ENCODE peak calls at places on chromosomes 3 and 15, in five cellular contexts. H is heart right ventricle, M is astrocyte, A is RWPE1, I is cardiac muscle cell. T is an unnamed sample.

GRCh38 chr15:79623488-79623887 is 191.4 kb downstream of the MINAR1 start:
- DNase-seq in A (no peak), H (no peak), I (no peak), M (no peak), T (no peak)

GRCh38 chr3:120506828-120507774 is 56.3 kb upstream of the FSTL1 start:
- DNase-seq in M (peak), I (peak), A (peak), H (no peak), T (no peak)

GRCh38 chr3:8554725-8555621 is 53.4 kb downstream of the LMCD1 start:
- DNase-seq in A (no peak), I (peak), H (peak), M (peak), T (no peak)

GRCh38 chr3:188687389-188687788 is 484.4 kb upstream of the TPRG1 start:
- DNase-seq in A (no peak), I (peak), H (no peak), M (peak), T (no peak)

GRCh38 chr3:64818196-64818595 is 130.4 kb upstream of the ADAMTS9 start:
- DNase-seq in H (no peak), M (no peak), I (peak), A (no peak), T (no peak)

GRCh38 chr3:173732237-173732636 is 334.7 kb downstream of the NLGN1 start:
- DNase-seq in I (no peak), A (no peak), H (no peak), M (peak), T (no peak)

GRCh38 chr3:49902511-49903345 is 945 bp downstream of the MST1R start:
- DNase-seq in H (no peak), A (no peak), I (no peak), M (no peak), T (no peak)

GRCh38 chr3:24220859-24221657 is 273.6 kb downstream of the THRB start:
- DNase-seq in H (no peak), A (peak), M (peak), I (peak), T (peak)

GRCh38 chr3:66722675-66723074 is 221.9 kb upstream of the LRIG1 start:
- DNase-seq in I (peak), A (peak), H (peak), M (peak), T (no peak)

GRCh38 chr15:96692826-96693225 is 362.3 kb downstream of the NR2F2 start:
- DNase-seq in M (no peak), H (no peak), I (no peak), A (no peak), T (no peak)

GRCh38 chr3:32153414-32154016 is 47.1 kb downstream of the GPD1L start:
- DNase-seq in I (no peak), A (no peak), M (no peak), H (no peak), T (no peak)
- H3K27ac ChIP-seq in I (no peak), A (no peak), M (no peak), H (no peak), T (no peak)

GRCh38 chr15:41968738-41969137 is 3.6 kb downstream of the EHD4 start:
- DNase-seq in H (no peak), M (no peak), A (no peak), I (no peak), T (no peak)
- H3K27ac ChIP-seq in H (peak), M (no peak), A (no peak), I (no peak), T (peak)

GRCh38 chr15:71111950-71112349 is 3.3 kb upstream of the THSD4 start:
- DNase-seq in H (no peak), A (no peak), I (no peak), M (no peak), T (no peak)

GRCh38 chr15:71112429-71112828 is 2.8 kb upstream of the THSD4 start:
- DNase-seq in A (no peak), H (no peak), M (peak), I (no peak), T (no peak)

GRCh38 chr15:71109130-71109529 is 6.1 kb upstream of the THSD4 start:
- DNase-seq in M (peak), H (no peak), A (no peak), I (peak), T (no peak)

GRCh38 chr15:71109890-71110289 is 5.4 kb upstream of the THSD4 start:
- DNase-seq in M (no peak), H (no peak), A (no peak), I (no peak), T (no peak)

GRCh38 chr15:71110800-71111565 is 4.3 kb upstream of the THSD4 start:
- DNase-seq in M (no peak), H (no peak), A (no peak), I (no peak), T (no peak)
- H3K27ac ChIP-seq in M (no peak), H (no peak), A (no peak), I (no peak), T (no peak)

GRCh38 chr3:3665546-3665945 is 133.7 kb upstream of the LRRN1 start:
- DNase-seq in A (no peak), I (no peak), H (no peak), M (peak), T (no peak)

GRCh38 chr3:3665961-3666640 is 133.1 kb upstream of the LRRN1 start:
- DNase-seq in A (no peak), I (no peak), H (peak), M (no peak), T (peak)

GRCh38 chr3:3662610-3663009 is 136.6 kb upstream of the LRRN1 start:
- DNase-seq in I (no peak), H (no peak), A (no peak), M (no peak), T (peak)

GRCh38 chr3:3666664-3667063 is 132.6 kb upstream of the LRRN1 start:
- DNase-seq in A (no peak), I (no peak), M (peak), H (no peak), T (peak)

GRCh38 chr3:3664916-3665315 is 134.3 kb upstream of the LRRN1 start:
- DNase-seq in I (no peak), A (no peak), M (peak), H (no peak), T (peak)
- H3K27ac ChIP-seq in I (no peak), A (no peak), M (peak), H (no peak), T (peak)

DNA sequence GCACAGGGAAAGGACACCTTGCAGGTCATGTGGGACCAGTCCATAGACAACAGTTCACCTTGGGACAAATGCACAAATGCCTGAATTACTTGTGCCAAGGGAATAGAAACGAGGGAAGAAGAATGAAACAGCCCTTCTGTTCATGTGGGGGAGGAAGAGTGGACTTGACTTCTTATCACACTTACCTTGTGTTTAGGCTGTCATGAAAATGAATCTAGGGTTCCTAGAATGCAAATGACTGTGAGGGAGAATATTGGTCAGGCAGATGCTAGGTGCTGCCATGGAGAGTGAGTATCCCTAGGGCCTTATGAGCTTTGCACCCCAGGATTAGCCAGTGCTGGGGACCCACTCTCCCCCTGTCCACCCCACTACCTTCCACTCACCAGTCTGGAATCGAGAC is 11.0 kb upstream of the PRKAR2A start:
- DNase-seq in M (no peak), A (no peak), H (no peak), I (no peak), T (no peak)
- H3K27ac ChIP-seq in M (no peak), A (no peak), H (no peak), I (no peak), T (no peak)

GRCh38 chr3:195219351-195220045 is 51.5 kb downstream of the XXYLT1 start:
- DNase-seq in H (no peak), I (no peak), A (no peak), M (no peak), T (no peak)
- H3K27ac ChIP-seq in H (no peak), I (no peak), A (peak), M (no peak), T (no peak)

DNA sequence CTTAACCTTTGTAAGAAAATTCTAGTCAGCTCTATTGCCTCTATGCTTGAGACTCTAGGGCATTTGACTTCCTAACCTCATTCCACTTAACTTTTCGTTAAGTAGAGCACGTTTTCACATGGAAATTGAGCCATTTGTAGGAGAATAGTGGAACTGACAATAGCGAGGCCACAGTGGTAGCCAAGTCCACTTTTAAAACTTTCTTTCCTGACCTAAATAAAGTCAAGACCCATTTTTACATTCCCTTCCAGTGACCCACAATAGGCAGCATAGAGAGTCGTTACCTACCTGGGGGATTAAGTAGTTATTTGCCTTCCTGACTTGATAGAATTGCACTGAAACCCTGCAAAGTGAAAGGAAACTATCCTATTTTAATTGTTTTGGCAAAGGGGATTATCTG is 386.0 kb upstream of the NECTIN3 start:
- DNase-seq in I (no peak), A (no peak), H (no peak), M (no peak), T (no peak)
- H3K27ac ChIP-seq in I (no peak), A (no peak), H (no peak), M (no peak), T (no peak)

GRCh38 chr15:58346361-58346760 is 85.4 kb upstream of the LIPC start:
- DNase-seq in M (peak), H (no peak), A (no peak), I (peak), T (no peak)
- H3K27ac ChIP-seq in M (no peak), H (no peak), A (peak), I (no peak), T (no peak)

GRCh38 chr15:57069423-57069822 is 151.0 kb downstream of the TCF12 start:
- DNase-seq in M (no peak), A (no peak), I (no peak), H (no peak), T (no peak)
- H3K27ac ChIP-seq in M (no peak), A (no peak), I (no peak), H (no peak), T (no peak)

GRCh38 chr15:71599404-71600225 is 210.7 kb upstream of the NR2E3 start:
- DNase-seq in M (peak), A (no peak), I (peak), H (peak), T (no peak)

GRCh38 chr15:71603379-71603778 is 207.0 kb upstream of the NR2E3 start:
- DNase-seq in M (no peak), I (no peak), H (no peak), A (no peak), T (no peak)

GRCh38 chr15:71601038-71601869 is 209.1 kb upstream of the NR2E3 start:
- DNase-seq in H (no peak), A (no peak), M (no peak), I (no peak), T (no peak)

GRCh38 chr15:71598741-71599140 is 211.6 kb upstream of the NR2E3 start:
- DNase-seq in M (no peak), A (no peak), I (no peak), H (no peak), T (no peak)

GRCh38 chr15:71600237-71600636 is 210.1 kb upstream of the NR2E3 start:
- DNase-seq in H (no peak), I (no peak), M (no peak), A (no peak), T (no peak)
- H3K27ac ChIP-seq in H (no peak), I (no peak), M (no peak), A (no peak), T (no peak)